ENCODE peak calls at places on chromosomes 13 and 19, in four cellular contexts. A is breast epithelium, H is psoas muscle, I is suprapubic skin. L is an unnamed sample.
A peak's percentile ranks its signal among the peaks of the same experiment; 100 is the strongest.

GRCh38 chr13:34863360-34864135 is 78.5 kb upstream of the NBEA start:
- DNase-seq in A (no peak), H (no peak), I (no peak), L (no peak)

GRCh38 chr19:39212377-39212742 is 8.3 kb upstream of the SYCN start:
- DNase-seq in A (no peak), H (no peak), I (no peak), L (no peak)

GRCh38 chr13:69109891-69110525 is 997.6 kb upstream of the ATXN8OS start:
- DNase-seq in A (no peak), H (no peak), I (no peak), L (no peak)

GRCh38 chr13:38223093-38223492 is 126.6 kb upstream of the UFM1 start:
- DNase-seq in A (no peak), H (no peak), I (no peak), L (no peak)

GRCh38 chr13:72145383-72145782 is 278.4 kb upstream of the DACH1 start:
- DNase-seq in A (no peak), H (no peak), I (no peak), L (no peak)

GRCh38 chr19:4957981-4958380 is 10.9 kb upstream of the KDM4B start:
- DNase-seq in A (no peak), H (no peak), I (no peak), L (no peak)

GRCh38 chr19:38977445-38978314 is 2.1 kb upstream of the FBXO17 start:
- DNase-seq in A (no peak), H (no peak), I (no peak), L (no peak)

GRCh38 chr13:108629353-108629752 is at the start of gene MYO16:
- DNase-seq in A (no peak), H (no peak), I (no peak), L (no peak)

GRCh38 chr19:2291185-2291751 is 9.3 kb upstream of the PEAK3 start:
- DNase-seq in A (no peak), H (no peak), I (no peak), L (no peak)

GRCh38 chr19:57664269-57665127 is 4.2 kb upstream of the ZSCAN4 start:
- DNase-seq in A (no peak), H (peak; percentile 64), I (no peak), L (no peak)

GRCh38 chr13:78881054-78881453 is 222.1 kb upstream of the OBI1 start:
- DNase-seq in A (no peak), H (no peak), I (no peak), L (no peak)

GRCh38 chr19:6720369-6721112 is at the start of gene C3:
- DNase-seq in A (no peak), H (peak; percentile 82), I (no peak), L (no peak)

GRCh38 chr13:20441879-20442278 is 83.8 kb downstream of the CRYL1 start:
- DNase-seq in A (no peak), H (no peak), I (no peak), L (no peak)

GRCh38 chr19:18521692-18522123 is at the start of gene ELL:
- DNase-seq in A (no peak), H (no peak), I (no peak), L (no peak)

GRCh38 chr19:18520848-18521691 is 800 bp downstream of the ELL start:
- DNase-seq in A (no peak), H (peak; percentile 74), I (no peak), L (no peak)

GRCh38 chr19:18522124-18522861 is 423 bp upstream of the ELL start:
- DNase-seq in A (peak; percentile 100), H (peak; percentile 100), I (peak; percentile 100), L (peak; percentile 84)

GRCh38 chr19:18518639-18519038 is 3.2 kb downstream of the ELL start:
- DNase-seq in A (no peak), H (no peak), I (no peak), L (no peak)

DNA sequence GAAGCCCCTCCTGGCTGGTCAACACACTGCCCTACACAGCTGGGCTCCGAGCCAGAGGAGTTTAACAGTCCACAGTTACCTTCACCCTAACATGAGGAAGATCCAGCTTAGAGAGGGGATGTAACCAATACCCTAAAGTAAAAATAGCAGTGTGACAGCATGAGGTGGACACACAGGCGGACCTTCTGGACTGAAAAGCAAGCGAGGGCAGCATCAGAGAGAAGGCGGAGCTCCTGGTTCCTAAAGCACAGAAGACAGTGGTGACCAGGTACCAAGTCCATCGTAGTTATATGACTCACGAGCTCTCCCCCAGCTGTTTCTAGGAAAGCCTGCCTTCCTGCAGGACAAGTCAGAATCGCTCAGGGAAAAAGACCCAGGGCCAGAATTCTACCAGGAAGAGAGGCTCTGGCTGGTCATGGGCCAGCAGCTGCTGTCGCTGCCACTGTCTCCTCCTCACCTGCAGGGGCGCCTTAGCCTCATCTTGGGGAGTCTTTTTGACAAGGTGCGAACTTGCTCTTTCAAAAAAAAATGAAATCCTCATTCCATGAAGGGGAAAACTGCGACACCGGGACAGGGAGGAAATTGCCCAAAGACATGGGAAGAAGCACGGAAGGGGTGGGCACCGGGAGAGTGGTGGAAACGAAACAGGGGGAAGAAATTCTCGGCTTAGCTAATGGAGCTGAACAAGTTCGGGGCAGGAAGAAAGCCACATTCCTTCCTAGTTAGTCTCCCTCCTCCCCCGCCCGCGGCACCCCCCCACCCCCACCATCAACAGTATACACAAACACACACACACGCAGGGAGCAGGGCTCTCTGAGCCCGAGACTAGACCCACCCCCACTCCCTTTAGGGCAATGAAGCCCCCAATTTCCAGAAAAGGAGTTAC is 1.7 kb downstream of the ELL start:
- DNase-seq in A (peak; percentile 83), H (peak; percentile 86), I (no peak), L (no peak)
- TF ChIP-seq CTCF in A (peak; percentile 81), H (peak; percentile 46), I (peak; percentile 71), L (peak; percentile 70)

GRCh38 chr13:24053505-24054251 is 106.8 kb upstream of the SPATA13 start:
- DNase-seq in A (peak; percentile 66), H (no peak), I (no peak), L (no peak)

GRCh38 chr13:24050292-24050711 is 110.2 kb upstream of the SPATA13 start:
- DNase-seq in A (peak; percentile 70), H (no peak), I (no peak), L (no peak)

GRCh38 chr13:24050796-24051715 is 109.5 kb upstream of the SPATA13 start:
- DNase-seq in A (no peak), H (no peak), I (no peak), L (no peak)

GRCh38 chr13:24052547-24052981 is 108.0 kb upstream of the SPATA13 start:
- DNase-seq in A (no peak), H (no peak), I (no peak), L (no peak)
- TF ChIP-seq CTCF in A (no peak), H (no peak), I (no peak), L (no peak)

DNA sequence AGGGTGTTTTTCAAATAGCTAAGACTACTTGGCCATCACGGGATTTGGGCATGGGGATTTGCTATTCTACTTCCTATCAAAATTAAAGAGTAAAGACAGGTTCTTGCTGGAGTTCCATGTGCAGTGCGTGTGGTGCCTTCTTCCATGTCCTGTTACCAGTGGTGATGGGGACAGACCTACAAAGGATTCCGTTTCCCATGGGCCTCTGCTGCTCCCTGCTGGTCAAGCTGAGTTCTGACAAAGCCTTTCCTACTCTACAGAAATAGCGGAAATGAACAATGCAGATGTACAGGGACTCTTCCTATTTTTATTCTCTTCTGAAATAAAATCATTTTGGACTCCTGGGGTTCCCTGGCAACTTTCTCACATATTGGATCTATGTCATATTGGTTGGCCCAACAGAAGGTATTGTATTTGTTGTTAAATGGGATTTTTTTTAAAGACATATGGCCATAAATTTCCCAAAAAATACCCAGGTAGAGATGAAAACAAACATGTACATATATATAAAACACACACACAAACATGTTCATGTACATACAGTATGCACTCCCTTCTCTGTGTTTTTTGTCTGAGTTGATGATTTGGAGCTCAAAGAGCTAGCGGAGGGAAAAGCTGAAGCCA is 90.5 kb upstream of the SLC15A1 start:
- DNase-seq in A (no peak), H (peak; percentile 82), I (no peak), L (no peak)
- TF ChIP-seq CTCF in A (peak; percentile 43), H (peak; percentile 75), I (peak; percentile 77), L (peak; percentile 64)

DNA sequence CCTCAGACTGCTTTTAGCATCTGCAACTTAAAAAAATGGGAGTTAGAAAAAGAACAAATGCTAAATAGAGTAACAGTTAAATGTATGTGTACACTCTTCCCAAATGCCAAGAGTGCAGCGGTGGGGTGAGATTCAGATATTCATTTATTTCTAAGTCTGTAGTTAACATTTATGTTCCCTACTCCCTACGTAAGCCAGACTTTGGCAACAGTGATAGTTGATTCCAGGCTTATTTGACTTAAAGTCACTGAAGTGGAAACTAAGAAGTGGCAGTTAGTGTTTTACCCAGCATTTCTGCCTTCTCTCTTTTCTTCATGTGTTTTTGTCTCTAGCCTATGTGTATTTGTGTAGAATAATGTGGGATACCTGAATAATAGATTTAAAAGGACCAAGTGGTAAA is 4.5 kb downstream of the MIR17HG start:
- DNase-seq in A (no peak), H (no peak), I (no peak), L (no peak)
- TF ChIP-seq CTCF in A (no peak), H (no peak), I (no peak), L (no peak)

DNA sequence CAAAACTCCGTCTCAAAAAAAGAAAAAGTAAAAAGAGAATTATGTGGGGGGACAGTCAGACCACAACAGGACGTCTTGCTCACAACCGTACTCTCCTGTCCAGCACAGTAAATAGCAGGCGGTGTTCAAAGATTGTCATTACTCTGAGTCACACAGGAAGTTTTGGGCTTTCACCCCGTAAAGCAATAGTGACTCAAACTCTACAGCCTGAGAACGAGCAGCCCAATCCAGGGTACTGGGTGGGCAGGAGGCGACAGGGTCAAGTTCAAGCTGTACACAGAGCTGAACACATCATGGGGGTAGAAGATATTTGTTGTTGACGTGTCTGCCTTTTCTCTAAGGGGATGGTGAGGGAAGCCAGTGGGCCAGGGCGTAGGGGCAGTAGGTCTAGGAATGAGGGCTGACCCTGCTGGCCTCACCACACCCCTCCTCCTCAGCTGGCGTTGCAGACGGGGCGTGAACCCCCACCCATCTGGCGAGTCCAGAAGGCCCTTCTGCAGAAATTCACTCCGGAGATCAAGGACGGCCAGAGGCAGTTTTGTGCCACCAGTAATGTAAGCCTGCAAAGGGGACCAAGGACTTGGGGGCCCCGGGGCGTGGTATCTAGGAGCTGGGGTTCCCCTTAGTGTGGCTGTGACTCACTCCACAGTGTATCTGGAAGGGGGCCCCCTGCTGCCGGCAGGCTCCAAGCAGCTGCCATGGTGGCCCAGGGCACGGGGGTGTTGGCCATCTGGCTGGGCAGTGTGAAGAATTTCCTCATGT is 23.3 kb downstream of the PRR12 start:
- DNase-seq in A (no peak), H (no peak), I (no peak), L (no peak)
- TF ChIP-seq CTCF in A (no peak), H (no peak), I (no peak), L (no peak)